ENCODE peak calls at places on chromosome 12, in five cellular contexts. One of them, this sample, is unnamed.

GRCh38 chr12:92674500-92674899 is 28.3 kb upstream of the PLEKHG7 start:
- DNase-seq in GM12878: no peak
- DNase-seq in H1: no peak
- DNase-seq in GM12891: no peak
- DNase-seq in K562: no peak
- DNase-seq in this sample: no peak

GRCh38 chr12:89872922-89873630 is 164.4 kb upstream of the ATP2B1 start:
- DNase-seq in GM12878: no peak
- DNase-seq in H1: no peak
- DNase-seq in GM12891: no peak
- DNase-seq in K562: no peak
- DNase-seq in this sample: no peak

GRCh38 chr12:132108211-132108832 is 35.8 kb downstream of the DDX51 start:
- DNase-seq in GM12878: no peak
- DNase-seq in H1: peak; percentile 53
- DNase-seq in GM12891: no peak
- DNase-seq in K562: no peak
- DNase-seq in this sample: no peak

GRCh38 chr12:105464426-105464825 is 133.9 kb downstream of the C12orf75 start:
- DNase-seq in GM12878: no peak
- DNase-seq in H1: no peak
- DNase-seq in GM12891: no peak
- DNase-seq in K562: no peak
- DNase-seq in this sample: no peak

GRCh38 chr12:124898200-124898950 is 16.1 kb downstream of the UBC start:
- DNase-seq in GM12878: no peak
- DNase-seq in H1: peak; percentile 87
- DNase-seq in GM12891: no peak
- DNase-seq in K562: peak; percentile 57
- DNase-seq in this sample: no peak

GRCh38 chr12:120132863-120133385 is 16.4 kb upstream of the RAB35 start:
- DNase-seq in GM12878: peak; percentile 92
- DNase-seq in H1: no peak
- DNase-seq in GM12891: peak; percentile 68
- DNase-seq in K562: no peak
- DNase-seq in this sample: peak; percentile 60

GRCh38 chr12:12683725-12684124 is 12.3 kb downstream of the GPR19 start:
- DNase-seq in GM12878: no peak
- DNase-seq in H1: peak; percentile 38
- DNase-seq in GM12891: no peak
- DNase-seq in K562: no peak
- DNase-seq in this sample: no peak

GRCh38 chr12:95118788-95119179 is 45.4 kb upstream of the NR2C1 start:
- DNase-seq in GM12878: no peak
- DNase-seq in H1: no peak
- DNase-seq in GM12891: no peak
- DNase-seq in K562: no peak
- DNase-seq in this sample: no peak

GRCh38 chr12:4119157-4119761 is 154.3 kb upstream of the CCND2 start:
- DNase-seq in GM12878: peak; percentile 98
- DNase-seq in H1: peak; percentile 22
- DNase-seq in GM12891: peak; percentile 42
- DNase-seq in K562: no peak
- DNase-seq in this sample: peak; percentile 60

GRCh38 chr12:95304673-95305198 is 87.1 kb downstream of the VEZT start:
- DNase-seq in GM12878: no peak
- DNase-seq in H1: no peak
- DNase-seq in GM12891: no peak
- DNase-seq in K562: no peak
- DNase-seq in this sample: no peak

GRCh38 chr12:8493084-8493483 is 20.2 kb upstream of the CLEC4D start:
- DNase-seq in GM12878: peak; percentile 72
- DNase-seq in H1: no peak
- DNase-seq in GM12891: peak; percentile 31
- DNase-seq in K562: no peak
- DNase-seq in this sample: peak; percentile 27

GRCh38 chr12:14216405-14217294 is 148.8 kb upstream of the ATF7IP start:
- DNase-seq in GM12878: no peak
- DNase-seq in H1: peak; percentile 13
- DNase-seq in GM12891: no peak
- DNase-seq in K562: peak; percentile 11
- DNase-seq in this sample: no peak

GRCh38 chr12:28129031-28129430 is 61.2 kb upstream of the CCDC91 start:
- DNase-seq in GM12878: no peak
- DNase-seq in H1: no peak
- DNase-seq in GM12891: no peak
- DNase-seq in K562: no peak
- DNase-seq in this sample: no peak

GRCh38 chr12:42617622-42618021 is 28.1 kb upstream of the PRICKLE1 start:
- DNase-seq in GM12878: no peak
- DNase-seq in H1: no peak
- DNase-seq in GM12891: no peak
- DNase-seq in K562: no peak
- DNase-seq in this sample: no peak

GRCh38 chr12:9319044-9319841 is 111.0 kb upstream of the PZP start:
- DNase-seq in GM12878: no peak
- DNase-seq in H1: no peak
- DNase-seq in GM12891: no peak
- DNase-seq in K562: no peak
- DNase-seq in this sample: no peak

GRCh38 chr12:69074559-69075349 is 141.8 kb upstream of the CPM start:
- DNase-seq in GM12878: no peak
- DNase-seq in H1: no peak
- DNase-seq in GM12891: no peak
- DNase-seq in K562: no peak
- DNase-seq in this sample: no peak

GRCh38 chr12:569803-570236 is 93.4 kb downstream of the NINJ2 start:
- DNase-seq in GM12878: no peak
- DNase-seq in H1: peak; percentile 95
- DNase-seq in GM12891: peak; percentile 98
- DNase-seq in K562: peak; percentile 83
- DNase-seq in this sample: peak; percentile 98

GRCh38 chr12:130719263-130719892 is 3.3 kb upstream of the RIMBP2 start:
- DNase-seq in GM12878: no peak
- DNase-seq in H1: no peak
- DNase-seq in GM12891: no peak
- DNase-seq in K562: no peak
- DNase-seq in this sample: no peak

GRCh38 chr12:98422359-98422758 is 93.0 kb upstream of the TMPO start:
- DNase-seq in GM12878: no peak
- DNase-seq in H1: no peak
- DNase-seq in GM12891: no peak
- DNase-seq in K562: no peak
- DNase-seq in this sample: no peak

GRCh38 chr12:90399317-90399716 is 555.7 kb downstream of the CCER1 start:
- DNase-seq in GM12878: no peak
- DNase-seq in H1: no peak
- DNase-seq in GM12891: no peak
- DNase-seq in K562: no peak
- DNase-seq in this sample: no peak

GRCh38 chr12:21773263-21773741 is 1.2 kb downstream of the KCNJ8 start:
- DNase-seq in GM12878: no peak
- DNase-seq in H1: peak; percentile 76
- DNase-seq in GM12891: no peak
- DNase-seq in K562: peak; percentile 75
- DNase-seq in this sample: no peak

GRCh38 chr12:122830517-122831214 is 4.6 kb upstream of the HIP1R start:
- DNase-seq in GM12878: no peak
- DNase-seq in H1: no peak
- DNase-seq in GM12891: no peak
- DNase-seq in K562: peak; percentile 69
- DNase-seq in this sample: no peak

GRCh38 chr12:51357374-51358047 is 11.0 kb upstream of the CELA1 start:
- DNase-seq in GM12878: peak; percentile 64
- DNase-seq in H1: no peak
- DNase-seq in GM12891: no peak
- DNase-seq in K562: no peak
- DNase-seq in this sample: no peak

GRCh38 chr12:75705749-75706719 is 194.6 kb upstream of the KRR1 start:
- DNase-seq in GM12878: no peak
- DNase-seq in H1: no peak
- DNase-seq in GM12891: no peak
- DNase-seq in K562: peak; percentile 54
- DNase-seq in this sample: no peak

GRCh38 chr12:115661103-115661502 is 616.4 kb downstream of the MED13L start:
- DNase-seq in GM12878: no peak
- DNase-seq in H1: no peak
- DNase-seq in GM12891: no peak
- DNase-seq in K562: no peak
- DNase-seq in this sample: no peak

GRCh38 chr12:131210506-131211278 is 257.0 kb downstream of the ADGRD1 start:
- DNase-seq in GM12878: no peak
- DNase-seq in H1: no peak
- DNase-seq in GM12891: no peak
- DNase-seq in K562: no peak
- DNase-seq in this sample: no peak

GRCh38 chr12:53096089-53096741 is 1.3 kb upstream of the IGFBP6 start:
- DNase-seq in GM12878: no peak
- DNase-seq in H1: peak; percentile 66
- DNase-seq in GM12891: no peak
- DNase-seq in K562: no peak
- DNase-seq in this sample: no peak

GRCh38 chr12:14278294-14278953 is 87.1 kb upstream of the ATF7IP start:
- DNase-seq in GM12878: no peak
- DNase-seq in H1: no peak
- DNase-seq in GM12891: no peak
- DNase-seq in K562: no peak
- DNase-seq in this sample: no peak

GRCh38 chr12:108237272-108237671 is 101.8 kb downstream of the CMKLR1 start:
- DNase-seq in GM12878: no peak
- DNase-seq in H1: peak; percentile 67
- DNase-seq in GM12891: no peak
- DNase-seq in K562: peak; percentile 59
- DNase-seq in this sample: no peak

GRCh38 chr12:76863811-76864210 is 15.0 kb downstream of the CSRP2 start:
- DNase-seq in GM12878: no peak
- DNase-seq in H1: no peak
- DNase-seq in GM12891: no peak
- DNase-seq in K562: no peak
- DNase-seq in this sample: no peak

GRCh38 chr12:55068416-55069010 is 48.7 kb downstream of the NEUROD4 start:
- DNase-seq in GM12878: no peak
- DNase-seq in H1: no peak
- DNase-seq in GM12891: peak; percentile 16
- DNase-seq in K562: peak; percentile 64
- DNase-seq in this sample: peak; percentile 10

GRCh38 chr12:97557116-97557515 is 94.5 kb downstream of the RMST start:
- DNase-seq in GM12878: no peak
- DNase-seq in H1: no peak
- DNase-seq in GM12891: no peak
- DNase-seq in K562: no peak
- DNase-seq in this sample: no peak

GRCh38 chr12:31750747-31751039 is 21.9 kb upstream of the AMN1 start:
- DNase-seq in GM12878: no peak
- DNase-seq in H1: no peak
- DNase-seq in GM12891: no peak
- DNase-seq in K562: no peak
- DNase-seq in this sample: no peak
- TF ChIP-seq POLR2AphosphoS5 in GM12878: peak; percentile 67
- TF ChIP-seq POLR2AphosphoS5 in H1: no peak
- TF ChIP-seq POLR2AphosphoS5 in GM12891: no peak
- TF ChIP-seq POLR2AphosphoS5 in K562: no peak
- TF ChIP-seq POLR2AphosphoS5 in this sample: no peak

GRCh38 chr12:93970892-93971688 is 177.3 kb upstream of the PLXNC1 start:
- DNase-seq in GM12878: no peak
- DNase-seq in H1: no peak
- DNase-seq in GM12891: no peak
- DNase-seq in K562: peak; percentile 37
- DNase-seq in this sample: no peak
- TF ChIP-seq TAF1 in GM12878: no peak
- TF ChIP-seq TAF1 in H1: no peak
- TF ChIP-seq TAF1 in GM12891: no peak
- TF ChIP-seq TAF1 in K562: no peak
- TF ChIP-seq TAF1 in this sample: no peak

DNA sequence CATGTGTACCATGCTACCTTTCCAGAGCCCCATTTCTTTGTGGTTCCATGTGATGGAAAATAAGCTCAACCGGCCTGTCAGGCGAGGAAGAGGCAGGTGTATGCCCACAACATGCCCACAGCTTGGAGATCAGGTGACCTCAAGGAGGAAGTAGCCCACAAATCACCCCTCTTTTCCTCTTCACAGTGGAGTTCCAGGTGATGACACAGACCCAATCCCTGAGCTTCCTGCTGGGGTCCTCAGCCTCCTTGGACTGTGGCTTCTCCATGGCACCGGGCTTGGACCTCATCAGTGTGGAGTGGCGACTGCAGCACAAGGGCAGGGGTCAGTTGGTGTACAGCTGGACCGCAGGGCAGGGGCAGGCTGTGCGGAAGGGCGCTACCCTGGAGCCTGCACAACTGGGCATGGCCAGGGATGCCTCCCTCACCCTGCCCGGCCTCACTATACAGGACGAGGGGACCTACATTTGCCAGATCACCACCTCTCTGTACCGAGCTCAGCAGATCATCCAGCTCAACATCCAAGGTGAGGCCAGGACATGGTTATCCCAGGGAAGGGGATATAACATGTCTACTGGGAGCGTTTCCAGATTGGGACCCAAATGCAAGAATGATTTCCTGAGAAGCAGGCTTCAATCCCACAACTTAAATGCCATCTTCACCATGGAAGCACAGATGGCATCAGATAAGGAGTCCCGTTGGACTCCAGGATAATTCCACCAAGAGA is 5.5 kb downstream of the TAPBPL start:
- DNase-seq in GM12878: no peak
- DNase-seq in H1: no peak
- DNase-seq in GM12891: no peak
- DNase-seq in K562: no peak
- DNase-seq in this sample: no peak
- TF ChIP-seq POLR2A in GM12878: peak; percentile 73
- TF ChIP-seq POLR2A in H1: no peak
- TF ChIP-seq POLR2A in GM12891: no peak
- TF ChIP-seq POLR2A in K562: no peak
- TF ChIP-seq POLR2A in this sample: peak; percentile 69

GRCh38 chr12:46214668-46215429 is 54.0 kb downstream of the SLC38A1 start:
- DNase-seq in GM12878: peak; percentile 78
- DNase-seq in H1: no peak
- DNase-seq in GM12891: no peak
- DNase-seq in K562: no peak
- DNase-seq in this sample: no peak

GRCh38 chr12:46218509-46219095 is 50.2 kb downstream of the SLC38A1 start:
- DNase-seq in GM12878: no peak
- DNase-seq in H1: no peak
- DNase-seq in GM12891: no peak
- DNase-seq in K562: no peak
- DNase-seq in this sample: no peak

GRCh38 chr12:46219147-46219891 is 49.5 kb downstream of the SLC38A1 start:
- DNase-seq in GM12878: no peak
- DNase-seq in H1: no peak
- DNase-seq in GM12891: no peak
- DNase-seq in K562: no peak
- DNase-seq in this sample: no peak

GRCh38 chr12:46219892-46220655 is 48.8 kb downstream of the SLC38A1 start:
- DNase-seq in GM12878: no peak
- DNase-seq in H1: no peak
- DNase-seq in GM12891: no peak
- DNase-seq in K562: peak; percentile 88
- DNase-seq in this sample: no peak

GRCh38 chr12:46217686-46218508 is 50.9 kb downstream of the SLC38A1 start:
- DNase-seq in GM12878: peak; percentile 90
- DNase-seq in H1: no peak
- DNase-seq in GM12891: no peak
- DNase-seq in K562: no peak
- DNase-seq in this sample: peak; percentile 9
- TF ChIP-seq POLR2AphosphoS5 in GM12878: peak; percentile 39
- TF ChIP-seq POLR2AphosphoS5 in H1: no peak
- TF ChIP-seq POLR2AphosphoS5 in GM12891: no peak
- TF ChIP-seq POLR2AphosphoS5 in K562: no peak
- TF ChIP-seq POLR2AphosphoS5 in this sample: no peak